ENCODE peak calls at places on chromosomes 4 and X, in nine cellular contexts. One of them, this sample, is unnamed.

GRCh38 chr4:123479944-123480343 is 83.3 kb downstream of the SPRY1 start:
- DNase-seq in GM19239: no peak
- DNase-seq in progenitor cell of endocrine pancreas: no peak
- DNase-seq in nucleus accumbens: no peak
- DNase-seq in SW480: peak
- DNase-seq in effector memory CD4-positive, alpha-beta T cell: no peak
- DNase-seq in HuH-7: no peak
- DNase-seq in psoas muscle: no peak
- DNase-seq in NCI-H526 treated with DMSO at 0.1 percent for 48 hours: no peak
- DNase-seq in this sample: no peak

GRCh38 chrX:48806088-48806487 is 4.2 kb downstream of the HDAC6 start:
- DNase-seq in SW480: peak
- DNase-seq in progenitor cell of endocrine pancreas: no peak
- DNase-seq in GM19239: no peak
- DNase-seq in HuH-7: no peak
- DNase-seq in psoas muscle: no peak
- DNase-seq in NCI-H526 treated with DMSO at 0.1 percent for 48 hours: no peak
- DNase-seq in effector memory CD4-positive, alpha-beta T cell: no peak
- DNase-seq in nucleus accumbens: no peak
- DNase-seq in this sample: no peak

GRCh38 chr4:25568788-25569231 is 86.8 kb upstream of the SLC34A2 start:
- DNase-seq in GM19239: no peak
- DNase-seq in SW480: no peak
- DNase-seq in effector memory CD4-positive, alpha-beta T cell: no peak
- DNase-seq in nucleus accumbens: no peak
- DNase-seq in NCI-H526 treated with DMSO at 0.1 percent for 48 hours: no peak
- DNase-seq in psoas muscle: no peak
- DNase-seq in HuH-7: no peak
- DNase-seq in progenitor cell of endocrine pancreas: no peak
- DNase-seq in this sample: no peak

GRCh38 chr4:2924286-2924685 is 38.9 kb downstream of the NOP14 start:
- DNase-seq in nucleus accumbens: no peak
- DNase-seq in progenitor cell of endocrine pancreas: no peak
- DNase-seq in effector memory CD4-positive, alpha-beta T cell: no peak
- DNase-seq in psoas muscle: peak
- DNase-seq in GM19239: no peak
- DNase-seq in HuH-7: no peak
- DNase-seq in SW480: no peak
- DNase-seq in NCI-H526 treated with DMSO at 0.1 percent for 48 hours: no peak
- DNase-seq in this sample: no peak

GRCh38 chr4:58522765-58523382 is 1412.7 kb upstream of the IGFBP7 start:
- DNase-seq in SW480: no peak
- DNase-seq in HuH-7: no peak
- DNase-seq in effector memory CD4-positive, alpha-beta T cell: no peak
- DNase-seq in psoas muscle: no peak
- DNase-seq in progenitor cell of endocrine pancreas: no peak
- DNase-seq in GM19239: no peak
- DNase-seq in NCI-H526 treated with DMSO at 0.1 percent for 48 hours: no peak
- DNase-seq in nucleus accumbens: no peak
- DNase-seq in this sample: no peak

GRCh38 chr4:14254252-14254651 is 626.7 kb upstream of the BOD1L1 start:
- DNase-seq in SW480: peak
- DNase-seq in nucleus accumbens: no peak
- DNase-seq in HuH-7: no peak
- DNase-seq in GM19239: peak
- DNase-seq in NCI-H526 treated with DMSO at 0.1 percent for 48 hours: no peak
- DNase-seq in effector memory CD4-positive, alpha-beta T cell: no peak
- DNase-seq in progenitor cell of endocrine pancreas: peak
- DNase-seq in psoas muscle: peak
- DNase-seq in this sample: no peak

GRCh38 chrX:129606918-129607317 is 47.8 kb downstream of the APLN start:
- DNase-seq in NCI-H526 treated with DMSO at 0.1 percent for 48 hours: peak
- DNase-seq in HuH-7: peak
- DNase-seq in psoas muscle: no peak
- DNase-seq in nucleus accumbens: peak
- DNase-seq in effector memory CD4-positive, alpha-beta T cell: peak
- DNase-seq in GM19239: peak
- DNase-seq in progenitor cell of endocrine pancreas: peak
- DNase-seq in SW480: peak
- DNase-seq in this sample: peak

GRCh38 chr4:183637461-183637860 is 21.5 kb downstream of the RWDD4 start:
- DNase-seq in NCI-H526 treated with DMSO at 0.1 percent for 48 hours: no peak
- DNase-seq in nucleus accumbens: no peak
- DNase-seq in progenitor cell of endocrine pancreas: no peak
- DNase-seq in effector memory CD4-positive, alpha-beta T cell: no peak
- DNase-seq in HuH-7: no peak
- DNase-seq in psoas muscle: no peak
- DNase-seq in SW480: no peak
- DNase-seq in GM19239: no peak
- DNase-seq in this sample: peak

GRCh38 chr4:25113915-25114904 is 46.0 kb downstream of the SEPSECS start:
- DNase-seq in NCI-H526 treated with DMSO at 0.1 percent for 48 hours: no peak
- DNase-seq in psoas muscle: no peak
- DNase-seq in SW480: no peak
- DNase-seq in GM19239: no peak
- DNase-seq in nucleus accumbens: no peak
- DNase-seq in progenitor cell of endocrine pancreas: no peak
- DNase-seq in HuH-7: no peak
- DNase-seq in effector memory CD4-positive, alpha-beta T cell: no peak
- DNase-seq in this sample: no peak

GRCh38 chr4:88457307-88458090 is 580 bp downstream of the HERC5 start:
- DNase-seq in SW480: no peak
- DNase-seq in HuH-7: no peak
- DNase-seq in NCI-H526 treated with DMSO at 0.1 percent for 48 hours: no peak
- DNase-seq in effector memory CD4-positive, alpha-beta T cell: peak
- DNase-seq in progenitor cell of endocrine pancreas: peak
- DNase-seq in nucleus accumbens: no peak
- DNase-seq in GM19239: peak
- DNase-seq in psoas muscle: peak
- DNase-seq in this sample: no peak

GRCh38 chrX:66408507-66408906 is 230.4 kb downstream of the EDA2R start:
- DNase-seq in effector memory CD4-positive, alpha-beta T cell: no peak
- DNase-seq in psoas muscle: no peak
- DNase-seq in HuH-7: no peak
- DNase-seq in SW480: peak
- DNase-seq in GM19239: no peak
- DNase-seq in NCI-H526 treated with DMSO at 0.1 percent for 48 hours: peak
- DNase-seq in nucleus accumbens: no peak
- DNase-seq in progenitor cell of endocrine pancreas: no peak
- DNase-seq in this sample: no peak